ENCODE peak calls at places on chromosomes 3 and 15, in five cellular contexts. K is HepG2, P is neuronal stem cell, X is mammary epithelial cell, T is MM.1S. O is an unnamed sample.

GRCh38 chr3:63231556-63231955 is 46.6 kb upstream of the SYNPR start:
- DNase-seq in X (no peak), T (no peak), K (no peak), P (no peak), O (no peak)

GRCh38 chr3:152998554-152998953 is 163.5 kb upstream of the RAP2B start:
- DNase-seq in X (no peak), P (no peak), T (no peak), K (no peak), O (no peak)

GRCh38 chr3:173221010-173221409 is 80.0 kb upstream of the SPATA16 start:
- DNase-seq in K (peak; percentile 5), X (peak; percentile 1), T (peak; percentile 32), P (no peak), O (peak; percentile 13)

GRCh38 chr3:39457361-39457760 is 10.1 kb upstream of the MOBP start:
- DNase-seq in P (no peak), K (no peak), X (no peak), T (no peak), O (no peak)

GRCh38 chr3:88000853-88001252 is 58.0 kb downstream of the CGGBP1 start:
- DNase-seq in K (no peak), P (peak; percentile 11), T (no peak), X (no peak), O (peak; percentile 33)

GRCh38 chr15:85100186-85100937 is 118.7 kb downstream of the PDE8A start:
- DNase-seq in K (no peak), X (no peak), T (peak; percentile 10), P (no peak), O (peak; percentile 31)

GRCh38 chr3:25856902-25857518 is 67.1 kb downstream of the OXSM start:
- DNase-seq in X (peak; percentile 12), K (peak; percentile 23), P (no peak), T (peak; percentile 72), O (peak; percentile 75)

GRCh38 chr15:69032006-69032405 is 17.5 kb downstream of the NOX5 start:
- DNase-seq in X (no peak), T (no peak), P (no peak), K (no peak), O (no peak)

GRCh38 chr3:37218206-37218605 is 43.8 kb upstream of the LRRFIP2 start:
- DNase-seq in K (no peak), P (no peak), X (no peak), T (no peak), O (no peak)

GRCh38 chr15:73941044-73941443 is 14.8 kb downstream of the LOXL1 start:
- DNase-seq in P (no peak), K (no peak), X (no peak), T (no peak), O (no peak)

GRCh38 chr3:3110299-3110630 is at the start of gene IL5RA:
- DNase-seq in P (no peak), X (no peak), K (no peak), T (no peak), O (no peak)

GRCh38 chr15:59997070-59997701 is 6.9 kb upstream of the FOXB1 start:
- DNase-seq in T (peak; percentile 95), K (no peak), X (peak; percentile 38), P (peak; percentile 95), O (no peak)

GRCh38 chr3:131072099-131072559 is 45.5 kb downstream of the NEK11 start:
- DNase-seq in T (no peak), K (no peak), X (peak; percentile 25), P (no peak), O (no peak)

GRCh38 chr3:51371943-51372557 is 13.0 kb upstream of the MANF start:
- DNase-seq in X (peak; percentile 52), T (peak; percentile 77), K (peak; percentile 55), P (peak; percentile 71), O (peak; percentile 57)

GRCh38 chr3:37391679-37392078 is 217.3 kb upstream of the LRRFIP2 start:
- DNase-seq in K (no peak), T (no peak), P (no peak), X (no peak), O (no peak)

GRCh38 chr3:194782767-194783404 is 97.2 kb downstream of the FAM43A start:
- DNase-seq in P (no peak), T (no peak), K (peak; percentile 51), X (peak; percentile 45), O (no peak)

GRCh38 chr15:79283252-79284048 is 928 bp downstream of the ANKRD34C start:
- DNase-seq in P (peak; percentile 73), X (peak; percentile 37), T (peak; percentile 28), K (no peak), O (no peak)

GRCh38 chr3:173911446-173911845 is 513.9 kb downstream of the NLGN1 start:
- DNase-seq in T (peak; percentile 29), K (no peak), P (no peak), X (no peak), O (no peak)

GRCh38 chr3:42182555-42182954 is 83.4 kb downstream of the CCK start:
- DNase-seq in T (no peak), P (no peak), X (no peak), K (no peak), O (no peak)

GRCh38 chr15:42385206-42385979 is 26.1 kb downstream of the CAPN3 start:
- DNase-seq in K (peak; percentile 45), T (peak; percentile 18), X (peak; percentile 21), P (peak; percentile 36), O (peak; percentile 73)

GRCh38 chr3:142934897-142935269 is 28.6 kb downstream of the PAQR9 start:
- DNase-seq in X (no peak), T (no peak), K (no peak), P (no peak), O (no peak)

GRCh38 chr15:40498418-40498817 is 27.6 kb downstream of the CHST14 start:
- DNase-seq in T (no peak), K (no peak), X (no peak), P (no peak), O (no peak)

GRCh38 chr3:17643691-17644090 is 98.7 kb downstream of the TBC1D5 start:
- DNase-seq in X (no peak), K (no peak), T (no peak), P (no peak), O (no peak)

GRCh38 chr3:56347219-56347871 is 120.9 kb downstream of the ERC2 start:
- DNase-seq in P (peak; percentile 30), K (no peak), X (no peak), T (no peak), O (peak; percentile 32)

GRCh38 chr3:122003596-122003995 is 18.5 kb downstream of the ILDR1 start:
- DNase-seq in X (peak; percentile 55), K (no peak), P (no peak), T (peak; percentile 66), O (no peak)

GRCh38 chr3:155243512-155243921 is 50.0 kb downstream of the STRIT1 start:
- DNase-seq in X (peak; percentile 50), P (no peak), K (no peak), T (peak; percentile 73), O (no peak)

GRCh38 chr3:44128057-44128775 is 113.5 kb upstream of the TOPAZ1 start:
- DNase-seq in T (peak; percentile 84), X (no peak), P (no peak), K (no peak), O (no peak)

GRCh38 chr15:100910556-100910955 is 8.6 kb upstream of the LRRK1 start:
- DNase-seq in K (no peak), T (no peak), X (no peak), P (no peak), O (no peak)

GRCh38 chr3:139674585-139675260 is 3.0 kb downstream of the NMNAT3 start:
- DNase-seq in P (no peak), T (no peak), K (no peak), X (peak; percentile 14), O (no peak)

GRCh38 chr3:139672247-139672646 is 5.5 kb downstream of the NMNAT3 start:
- DNase-seq in X (no peak), P (no peak), K (no peak), T (no peak), O (no peak)

GRCh38 chr3:139668332-139668731 is 9.4 kb downstream of the NMNAT3 start:
- DNase-seq in X (no peak), P (no peak), T (no peak), K (no peak), O (no peak)

GRCh38 chr3:139672884-139673283 is 4.9 kb downstream of the NMNAT3 start:
- DNase-seq in K (no peak), X (no peak), T (no peak), P (no peak), O (no peak)

GRCh38 chr3:139670196-139670595 is 7.6 kb downstream of the NMNAT3 start:
- DNase-seq in K (no peak), X (no peak), P (no peak), T (no peak), O (no peak)
- H3K4me1 ChIP-seq in K (no peaks in the 10 kb centered on the region), X (no peaks in the 10 kb centered on the region), P (peaks cover 1% of the 10 kb centered on the region), T (no peaks in the 10 kb centered on the region), O (no peaks in the 10 kb centered on the region)

DNA sequence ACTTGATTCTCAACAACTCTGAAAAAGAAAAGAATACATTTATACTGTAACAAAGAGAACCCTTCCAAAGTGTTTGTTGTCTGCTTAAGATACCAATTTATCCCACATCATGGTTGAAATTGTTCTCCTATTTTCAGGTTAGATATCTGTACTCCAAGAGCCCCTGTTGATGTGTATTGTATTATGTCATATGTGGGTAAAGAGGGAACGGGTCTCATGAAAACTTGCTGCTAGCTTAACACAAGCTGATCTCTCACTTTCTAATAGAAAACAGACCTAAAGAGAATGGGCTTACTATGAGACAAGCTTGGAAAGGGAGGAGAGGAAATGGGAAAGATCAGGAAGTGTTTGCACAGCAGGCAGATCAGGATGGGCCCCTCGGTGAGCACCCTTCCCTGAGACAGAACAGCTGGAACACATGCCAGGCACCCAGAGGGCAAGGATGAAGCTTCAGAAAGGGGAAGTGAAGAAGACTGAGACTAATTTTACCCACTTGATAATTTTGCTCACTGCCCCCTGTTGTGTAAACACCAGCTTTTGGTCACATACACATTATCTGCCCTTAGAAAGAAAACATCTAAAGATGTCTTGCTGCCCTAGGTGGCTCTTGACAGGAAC is 747.9 kb upstream of the CCDC54 start:
- DNase-seq in X (no peak), P (no peak), T (no peak), K (no peak), O (peak; percentile 19)
- H2AFZ ChIP-seq in X (peak overlapping the region; percentile 51), P (no peak overlapping the region), T (no peak overlapping the region), K (no peak overlapping the region), O (no peak overlapping the region)

GRCh38 chr3:188779537-188779936 is 392.2 kb upstream of the TPRG1 start:
- DNase-seq in P (no peak), K (no peak), X (no peak), T (no peak), O (no peak)
- H3K4me1 ChIP-seq in P (peaks cover 7% of the 10 kb centered on the region), K (peaks cover 6% of the 10 kb centered on the region), X (peaks cover 5% of the 10 kb centered on the region), T (no peaks in the 10 kb centered on the region), O (no peaks in the 10 kb centered on the region)

GRCh38 chr3:170780471-170780870 is 89.5 kb downstream of the RPL22L1 start:
- DNase-seq in P (no peak), X (no peak), T (no peak), K (no peak), O (no peak)
- H2AFZ ChIP-seq in P (no peak overlapping the region), X (no peak overlapping the region), T (no peak overlapping the region), K (no peak overlapping the region), O (no peak overlapping the region)

DNA sequence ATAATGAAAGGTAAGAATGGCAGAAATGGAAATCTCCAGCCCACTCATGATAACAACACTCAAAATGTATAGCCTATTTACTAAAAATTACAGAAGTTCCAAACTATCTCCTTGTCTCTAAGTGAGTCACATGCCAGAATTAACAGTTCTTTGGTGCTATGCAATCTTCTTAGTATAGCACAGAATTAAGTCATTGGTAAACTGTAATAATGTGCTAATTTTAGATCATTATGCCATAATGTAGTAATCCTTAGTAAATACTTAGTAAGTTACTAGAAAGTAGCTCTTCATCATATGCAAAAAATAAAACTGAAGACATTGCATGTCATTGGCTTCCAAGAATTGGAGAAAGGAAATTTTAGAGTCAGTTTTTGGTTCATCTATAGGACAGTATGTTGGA is 39.9 kb upstream of the CD47 start:
- DNase-seq in T (no peak), X (peak; percentile 31), P (no peak), K (no peak), O (no peak)
- H3K4me1 ChIP-seq in T (peaks cover 28% of the 10 kb centered on the region), X (peaks cover 40% of the 10 kb centered on the region), P (peaks cover 5% of the 10 kb centered on the region), K (no peaks in the 10 kb centered on the region), O (peaks cover 92% of the 10 kb centered on the region)

O was measured in OCI-LY7.